ENCODE peak calls at places on chromosomes 11 and 22, in seven cellular contexts. One of them, this sample, is unnamed.

GRCh38 chr11:121965330-121965729 is 150.7 kb downstream of the BLID start:
- DNase-seq in K562: no peak
- DNase-seq in brain microvascular endothelial cell: peak
- DNase-seq in spleen: no peak
- DNase-seq in activated B cell treated with CpG ODN at 0.5 μM for 24 hours: no peak
- DNase-seq in heart right ventricle: peak
- DNase-seq in H1: no peak
- DNase-seq in this sample: no peak

GRCh38 chr11:12673924-12674570 is at the start of gene TEAD1:
- DNase-seq in heart right ventricle: peak
- DNase-seq in spleen: peak
- DNase-seq in brain microvascular endothelial cell: peak
- DNase-seq in H1: peak
- DNase-seq in K562: peak
- DNase-seq in activated B cell treated with CpG ODN at 0.5 μM for 24 hours: peak
- DNase-seq in this sample: peak

GRCh38 chr11:77602385-77603105 is 12.8 kb downstream of the AQP11 start:
- DNase-seq in H1: no peak
- DNase-seq in heart right ventricle: no peak
- DNase-seq in activated B cell treated with CpG ODN at 0.5 μM for 24 hours: no peak
- DNase-seq in brain microvascular endothelial cell: peak
- DNase-seq in spleen: no peak
- DNase-seq in K562: no peak
- DNase-seq in this sample: no peak

GRCh38 chr22:36770946-36771340 is 5.0 kb downstream of the IFT27 start:
- DNase-seq in spleen: peak
- DNase-seq in heart right ventricle: no peak
- DNase-seq in activated B cell treated with CpG ODN at 0.5 μM for 24 hours: no peak
- DNase-seq in K562: no peak
- DNase-seq in H1: no peak
- DNase-seq in brain microvascular endothelial cell: no peak
- DNase-seq in this sample: no peak

GRCh38 chr11:17354070-17354924 is 2.7 kb downstream of the NCR3LG1 start:
- DNase-seq in heart right ventricle: no peak
- DNase-seq in spleen: no peak
- DNase-seq in activated B cell treated with CpG ODN at 0.5 μM for 24 hours: no peak
- DNase-seq in brain microvascular endothelial cell: peak
- DNase-seq in K562: peak
- DNase-seq in H1: no peak
- DNase-seq in this sample: peak

GRCh38 chr22:47204002-47204979 is 441.8 kb downstream of the TBC1D22A start:
- DNase-seq in spleen: peak
- DNase-seq in heart right ventricle: no peak
- DNase-seq in activated B cell treated with CpG ODN at 0.5 μM for 24 hours: no peak
- DNase-seq in K562: no peak
- DNase-seq in H1: no peak
- DNase-seq in brain microvascular endothelial cell: no peak
- DNase-seq in this sample: peak

GRCh38 chr11:30586251-30587144 is at the start of gene MPPED2:
- DNase-seq in H1: no peak
- DNase-seq in spleen: peak
- DNase-seq in activated B cell treated with CpG ODN at 0.5 μM for 24 hours: peak
- DNase-seq in heart right ventricle: peak
- DNase-seq in K562: peak
- DNase-seq in brain microvascular endothelial cell: no peak
- DNase-seq in this sample: peak

GRCh38 chr11:134047586-134047999 is 21.3 kb upstream of the JAM3 start:
- DNase-seq in brain microvascular endothelial cell: peak
- DNase-seq in activated B cell treated with CpG ODN at 0.5 μM for 24 hours: no peak
- DNase-seq in spleen: peak
- DNase-seq in heart right ventricle: peak
- DNase-seq in H1: no peak
- DNase-seq in K562: no peak
- DNase-seq in this sample: no peak

GRCh38 chr22:37345863-37346514 is 63.7 kb downstream of the CYTH4 start:
- DNase-seq in H1: no peak
- DNase-seq in brain microvascular endothelial cell: peak
- DNase-seq in activated B cell treated with CpG ODN at 0.5 μM for 24 hours: no peak
- DNase-seq in heart right ventricle: no peak
- DNase-seq in K562: no peak
- DNase-seq in spleen: no peak
- DNase-seq in this sample: no peak

GRCh38 chr22:33883961-33884808 is 36.1 kb downstream of the LARGE1 start:
- DNase-seq in K562: no peak
- DNase-seq in spleen: peak
- DNase-seq in brain microvascular endothelial cell: no peak
- DNase-seq in activated B cell treated with CpG ODN at 0.5 μM for 24 hours: no peak
- DNase-seq in heart right ventricle: no peak
- DNase-seq in H1: no peak
- DNase-seq in this sample: no peak

GRCh38 chr11:65576867-65577755 is 1.3 kb downstream of the EHBP1L1 start:
- DNase-seq in activated B cell treated with CpG ODN at 0.5 μM for 24 hours: peak
- DNase-seq in heart right ventricle: peak
- DNase-seq in brain microvascular endothelial cell: no peak
- DNase-seq in spleen: peak
- DNase-seq in K562: no peak
- DNase-seq in H1: no peak
- DNase-seq in this sample: no peak

GRCh38 chr22:45468872-45469572 is 33.7 kb upstream of the FBLN1 start:
- DNase-seq in K562: no peak
- DNase-seq in spleen: no peak
- DNase-seq in H1: no peak
- DNase-seq in brain microvascular endothelial cell: peak
- DNase-seq in activated B cell treated with CpG ODN at 0.5 μM for 24 hours: no peak
- DNase-seq in heart right ventricle: no peak
- DNase-seq in this sample: no peak

GRCh38 chr22:43743929-43744643 is 68.0 kb downstream of the EFCAB6 start:
- DNase-seq in spleen: no peak
- DNase-seq in K562: no peak
- DNase-seq in activated B cell treated with CpG ODN at 0.5 μM for 24 hours: no peak
- DNase-seq in H1: no peak
- DNase-seq in heart right ventricle: no peak
- DNase-seq in brain microvascular endothelial cell: no peak
- DNase-seq in this sample: no peak

GRCh38 chr22:43634316-43634715 is 177.8 kb downstream of the EFCAB6 start:
- DNase-seq in K562: no peak
- DNase-seq in heart right ventricle: no peak
- DNase-seq in spleen: no peak
- DNase-seq in activated B cell treated with CpG ODN at 0.5 μM for 24 hours: no peak
- DNase-seq in brain microvascular endothelial cell: no peak
- DNase-seq in H1: no peak
- DNase-seq in this sample: no peak

GRCh38 chr11:111871693-111872161 is 346 bp upstream of the ALG9 start:
- DNase-seq in spleen: no peak
- DNase-seq in brain microvascular endothelial cell: no peak
- DNase-seq in K562: peak
- DNase-seq in H1: no peak
- DNase-seq in heart right ventricle: no peak
- DNase-seq in activated B cell treated with CpG ODN at 0.5 μM for 24 hours: no peak
- DNase-seq in this sample: no peak

GRCh38 chr11:119874660-119875238 is 145.7 kb upstream of the NECTIN1 start:
- DNase-seq in K562: no peak
- DNase-seq in activated B cell treated with CpG ODN at 0.5 μM for 24 hours: no peak
- DNase-seq in H1: no peak
- DNase-seq in heart right ventricle: no peak
- DNase-seq in brain microvascular endothelial cell: no peak
- DNase-seq in spleen: peak
- DNase-seq in this sample: no peak

GRCh38 chr11:123773026-123773425 is 18.7 kb upstream of the OR6X1 start:
- DNase-seq in H1: no peak
- DNase-seq in spleen: no peak
- DNase-seq in activated B cell treated with CpG ODN at 0.5 μM for 24 hours: no peak
- DNase-seq in K562: no peak
- DNase-seq in heart right ventricle: no peak
- DNase-seq in brain microvascular endothelial cell: no peak
- DNase-seq in this sample: no peak

GRCh38 chr22:30823015-30823370 is 128.3 kb downstream of the OSBP2 start:
- DNase-seq in spleen: no peak
- DNase-seq in H1: no peak
- DNase-seq in brain microvascular endothelial cell: peak
- DNase-seq in heart right ventricle: no peak
- DNase-seq in activated B cell treated with CpG ODN at 0.5 μM for 24 hours: no peak
- DNase-seq in K562: peak
- DNase-seq in this sample: no peak

GRCh38 chr11:8426076-8426475 is 162.4 kb upstream of the LMO1 start:
- DNase-seq in K562: no peak
- DNase-seq in activated B cell treated with CpG ODN at 0.5 μM for 24 hours: no peak
- DNase-seq in spleen: no peak
- DNase-seq in heart right ventricle: peak
- DNase-seq in H1: no peak
- DNase-seq in brain microvascular endothelial cell: no peak
- DNase-seq in this sample: no peak

GRCh38 chr11:91220476-91221202 is 997.8 kb upstream of the CHORDC1 start:
- DNase-seq in heart right ventricle: no peak
- DNase-seq in H1: no peak
- DNase-seq in K562: no peak
- DNase-seq in spleen: no peak
- DNase-seq in brain microvascular endothelial cell: peak
- DNase-seq in activated B cell treated with CpG ODN at 0.5 μM for 24 hours: no peak
- DNase-seq in this sample: no peak

GRCh38 chr11:68841718-68842426 is at the start of gene CPT1A:
- DNase-seq in K562: peak
- DNase-seq in activated B cell treated with CpG ODN at 0.5 μM for 24 hours: peak
- DNase-seq in brain microvascular endothelial cell: no peak
- DNase-seq in spleen: peak
- DNase-seq in H1: no peak
- DNase-seq in heart right ventricle: peak
- DNase-seq in this sample: peak

GRCh38 chr11:27926469-27926868 is 181.5 kb downstream of the KIF18A start:
- DNase-seq in K562: no peak
- DNase-seq in brain microvascular endothelial cell: no peak
- DNase-seq in heart right ventricle: no peak
- DNase-seq in activated B cell treated with CpG ODN at 0.5 μM for 24 hours: no peak
- DNase-seq in H1: no peak
- DNase-seq in spleen: no peak
- DNase-seq in this sample: no peak

GRCh38 chr11:72227316-72228228 is 3.0 kb downstream of the INPPL1 start:
- DNase-seq in K562: no peak
- DNase-seq in activated B cell treated with CpG ODN at 0.5 μM for 24 hours: no peak
- DNase-seq in H1: no peak
- DNase-seq in spleen: peak
- DNase-seq in heart right ventricle: no peak
- DNase-seq in brain microvascular endothelial cell: no peak
- DNase-seq in this sample: no peak

DNA sequence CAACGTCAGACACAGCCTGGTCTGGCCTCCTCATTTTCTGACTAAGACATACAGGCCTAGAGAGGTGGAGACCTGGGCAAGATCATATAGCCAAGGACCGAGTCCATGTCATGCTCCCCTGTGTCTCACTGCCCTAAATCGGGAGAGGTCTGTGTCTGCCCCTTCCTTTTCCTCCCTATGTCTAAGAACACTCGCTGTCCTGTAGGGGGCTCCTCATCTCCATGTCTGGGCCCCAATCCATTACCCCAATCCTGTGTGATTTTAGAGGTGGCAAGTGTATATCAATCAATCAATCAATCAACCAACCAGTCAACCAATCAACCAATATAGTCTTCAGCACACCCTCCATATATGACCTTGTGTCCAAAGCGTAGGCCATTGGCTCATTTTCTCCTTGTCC is 125.7 kb downstream of the KIRREL3 start:
- DNase-seq in heart right ventricle: no peak
- DNase-seq in spleen: no peak
- DNase-seq in H1: no peak
- DNase-seq in K562: peak
- DNase-seq in activated B cell treated with CpG ODN at 0.5 μM for 24 hours: no peak
- DNase-seq in brain microvascular endothelial cell: no peak
- DNase-seq in this sample: no peak
- TF ChIP-seq CTCF in heart right ventricle: no peak
- TF ChIP-seq CTCF in spleen: no peak
- TF ChIP-seq CTCF in H1: peak
- TF ChIP-seq CTCF in K562: peak
- TF ChIP-seq CTCF in activated B cell treated with CpG ODN at 0.5 μM for 24 hours: no peak
- TF ChIP-seq CTCF in brain microvascular endothelial cell: peak
- TF ChIP-seq CTCF in this sample: no peak

GRCh38 chr22:25702046-25702445 is 39.9 kb upstream of the MYO18B start:
- DNase-seq in K562: no peak
- DNase-seq in spleen: no peak
- DNase-seq in heart right ventricle: no peak
- DNase-seq in brain microvascular endothelial cell: no peak
- DNase-seq in H1: no peak
- DNase-seq in activated B cell treated with CpG ODN at 0.5 μM for 24 hours: no peak
- DNase-seq in this sample: no peak
- TF ChIP-seq CTCF in K562: peak
- TF ChIP-seq CTCF in spleen: peak
- TF ChIP-seq CTCF in heart right ventricle: peak
- TF ChIP-seq CTCF in brain microvascular endothelial cell: peak
- TF ChIP-seq CTCF in H1: no peak
- TF ChIP-seq CTCF in activated B cell treated with CpG ODN at 0.5 μM for 24 hours: no peak
- TF ChIP-seq CTCF in this sample: no peak

DNA sequence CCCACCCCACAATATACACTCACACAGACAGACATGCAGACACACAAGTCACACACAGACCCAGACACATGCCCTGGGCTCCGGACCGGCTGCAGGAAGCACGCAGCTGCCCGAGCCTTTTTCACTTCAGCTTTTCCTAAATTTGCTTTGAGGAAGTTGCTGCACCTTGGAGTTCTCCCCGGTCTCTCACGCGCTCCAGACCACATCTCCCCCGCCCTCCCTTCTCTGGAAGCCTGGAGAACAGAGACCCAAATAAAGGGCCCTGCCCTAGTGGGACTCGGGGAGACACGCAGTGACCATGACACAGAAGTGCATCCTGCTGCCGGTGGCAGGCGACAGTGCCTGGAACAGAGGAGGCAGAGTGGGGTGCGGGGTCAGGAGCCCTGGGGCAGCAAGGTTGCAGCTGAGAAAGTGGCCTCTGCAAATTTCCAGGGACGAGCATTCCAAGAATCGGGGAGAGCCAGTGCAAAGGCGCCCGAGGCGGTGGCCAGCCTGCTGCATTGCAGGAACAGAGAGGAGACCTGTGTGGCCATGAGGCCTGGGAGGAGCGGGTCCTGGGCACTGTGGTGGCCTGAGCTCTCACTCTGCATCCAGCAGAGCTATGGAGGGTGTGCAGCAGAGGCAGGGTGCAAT is 19.1 kb downstream of the RPL3 start:
- DNase-seq in heart right ventricle: peak
- DNase-seq in H1: no peak
- DNase-seq in spleen: no peak
- DNase-seq in K562: no peak
- DNase-seq in activated B cell treated with CpG ODN at 0.5 μM for 24 hours: no peak
- DNase-seq in brain microvascular endothelial cell: no peak
- DNase-seq in this sample: no peak
- TF ChIP-seq CTCF in heart right ventricle: peak
- TF ChIP-seq CTCF in H1: no peak
- TF ChIP-seq CTCF in spleen: no peak
- TF ChIP-seq CTCF in K562: no peak
- TF ChIP-seq CTCF in activated B cell treated with CpG ODN at 0.5 μM for 24 hours: no peak
- TF ChIP-seq CTCF in brain microvascular endothelial cell: no peak
- TF ChIP-seq CTCF in this sample: no peak

GRCh38 chr11:23023319-23023718 is 163.0 kb upstream of the CCDC179 start:
- DNase-seq in H1: no peak
- DNase-seq in heart right ventricle: no peak
- DNase-seq in brain microvascular endothelial cell: no peak
- DNase-seq in spleen: no peak
- DNase-seq in activated B cell treated with CpG ODN at 0.5 μM for 24 hours: no peak
- DNase-seq in K562: no peak
- DNase-seq in this sample: no peak

GRCh38 chr11:23022854-23023253 is 162.6 kb upstream of the CCDC179 start:
- DNase-seq in H1: no peak
- DNase-seq in K562: no peak
- DNase-seq in heart right ventricle: no peak
- DNase-seq in activated B cell treated with CpG ODN at 0.5 μM for 24 hours: no peak
- DNase-seq in brain microvascular endothelial cell: no peak
- DNase-seq in spleen: no peak
- DNase-seq in this sample: no peak

GRCh38 chr11:23021287-23021863 is 161.1 kb upstream of the CCDC179 start:
- DNase-seq in activated B cell treated with CpG ODN at 0.5 μM for 24 hours: no peak
- DNase-seq in heart right ventricle: no peak
- DNase-seq in brain microvascular endothelial cell: peak
- DNase-seq in K562: peak
- DNase-seq in H1: peak
- DNase-seq in spleen: no peak
- DNase-seq in this sample: no peak
- TF ChIP-seq CTCF in activated B cell treated with CpG ODN at 0.5 μM for 24 hours: no peak
- TF ChIP-seq CTCF in heart right ventricle: peak
- TF ChIP-seq CTCF in brain microvascular endothelial cell: peak
- TF ChIP-seq CTCF in K562: peak
- TF ChIP-seq CTCF in H1: peak
- TF ChIP-seq CTCF in spleen: peak
- TF ChIP-seq CTCF in this sample: peak

This sample was measured in natural killer cell.